ENCODE peak calls at places on chromosomes 7 and 10, in eight cellular contexts. One of them, this sample, is unnamed. For H3K36me3, the result is how much of the 10 kb centered on the place peaks cover.

GRCh38 chr7:43513236-43513635 is 69.7 kb upstream of the STK17A start:
- DNase-seq in ovary: no peak
- DNase-seq in fibroblast of lung: peak
- DNase-seq in neuronal stem cell: no peak
- DNase-seq in lung: no peak
- DNase-seq in esophagus squamous epithelium: no peak
- DNase-seq in cardiac muscle cell: peak
- DNase-seq in mesendoderm: no peak
- DNase-seq in this sample: no peak

GRCh38 chr10:124674768-124675222 is 69.4 kb downstream of the FAM53B start:
- DNase-seq in cardiac muscle cell: no peak
- DNase-seq in fibroblast of lung: no peak
- DNase-seq in mesendoderm: no peak
- DNase-seq in ovary: no peak
- DNase-seq in esophagus squamous epithelium: no peak
- DNase-seq in neuronal stem cell: no peak
- DNase-seq in lung: peak
- DNase-seq in this sample: no peak

GRCh38 chr10:126959431-126959830 is 54.2 kb downstream of the DOCK1 start:
- DNase-seq in mesendoderm: peak
- DNase-seq in esophagus squamous epithelium: no peak
- DNase-seq in fibroblast of lung: no peak
- DNase-seq in cardiac muscle cell: no peak
- DNase-seq in ovary: no peak
- DNase-seq in lung: no peak
- DNase-seq in neuronal stem cell: no peak
- DNase-seq in this sample: no peak

GRCh38 chr10:37681617-37681999 is 175.8 kb downstream of the ZNF248 start:
- DNase-seq in fibroblast of lung: no peak
- DNase-seq in esophagus squamous epithelium: no peak
- DNase-seq in lung: no peak
- DNase-seq in ovary: no peak
- DNase-seq in mesendoderm: no peak
- DNase-seq in cardiac muscle cell: no peak
- DNase-seq in neuronal stem cell: no peak
- DNase-seq in this sample: no peak

GRCh38 chr7:37056256-37056655 is 332.0 kb upstream of the AOAH start:
- DNase-seq in ovary: no peak
- DNase-seq in cardiac muscle cell: no peak
- DNase-seq in esophagus squamous epithelium: no peak
- DNase-seq in fibroblast of lung: no peak
- DNase-seq in neuronal stem cell: no peak
- DNase-seq in mesendoderm: no peak
- DNase-seq in lung: no peak
- DNase-seq in this sample: no peak

GRCh38 chr10:127550861-127551260 is 1.8 kb downstream of the NPS start:
- DNase-seq in neuronal stem cell: no peak
- DNase-seq in esophagus squamous epithelium: no peak
- DNase-seq in fibroblast of lung: peak
- DNase-seq in ovary: no peak
- DNase-seq in mesendoderm: no peak
- DNase-seq in lung: no peak
- DNase-seq in cardiac muscle cell: no peak
- DNase-seq in this sample: no peak

GRCh38 chr10:5434017-5434753 is 21.8 kb downstream of the NET1 start:
- DNase-seq in ovary: no peak
- DNase-seq in esophagus squamous epithelium: no peak
- DNase-seq in neuronal stem cell: no peak
- DNase-seq in mesendoderm: peak
- DNase-seq in lung: no peak
- DNase-seq in cardiac muscle cell: peak
- DNase-seq in fibroblast of lung: peak
- DNase-seq in this sample: no peak

GRCh38 chr7:66255533-66256100 is 50.5 kb downstream of the TPST1 start:
- DNase-seq in fibroblast of lung: peak
- DNase-seq in esophagus squamous epithelium: no peak
- DNase-seq in mesendoderm: no peak
- DNase-seq in lung: no peak
- DNase-seq in cardiac muscle cell: peak
- DNase-seq in neuronal stem cell: no peak
- DNase-seq in ovary: no peak
- DNase-seq in this sample: no peak

GRCh38 chr7:80918406-80918805 is 445 bp downstream of the SEMA3C start:
- DNase-seq in lung: no peak
- DNase-seq in esophagus squamous epithelium: no peak
- DNase-seq in mesendoderm: peak
- DNase-seq in cardiac muscle cell: peak
- DNase-seq in neuronal stem cell: peak
- DNase-seq in fibroblast of lung: no peak
- DNase-seq in ovary: no peak
- DNase-seq in this sample: no peak

GRCh38 chr7:143887078-143887477 is 14.9 kb downstream of the TCAF1 start:
- DNase-seq in lung: no peak
- DNase-seq in cardiac muscle cell: no peak
- DNase-seq in fibroblast of lung: no peak
- DNase-seq in neuronal stem cell: no peak
- DNase-seq in mesendoderm: no peak
- DNase-seq in esophagus squamous epithelium: no peak
- DNase-seq in ovary: no peak
- DNase-seq in this sample: no peak

GRCh38 chr7:150374472-150374871 is 4.7 kb upstream of the ZNF775 start:
- DNase-seq in mesendoderm: peak
- DNase-seq in cardiac muscle cell: no peak
- DNase-seq in fibroblast of lung: no peak
- DNase-seq in esophagus squamous epithelium: no peak
- DNase-seq in lung: no peak
- DNase-seq in ovary: no peak
- DNase-seq in neuronal stem cell: no peak
- DNase-seq in this sample: no peak

GRCh38 chr7:150371996-150372270 is 3.3 kb downstream of the REPIN1 start:
- DNase-seq in esophagus squamous epithelium: no peak
- DNase-seq in lung: no peak
- DNase-seq in cardiac muscle cell: no peak
- DNase-seq in mesendoderm: no peak
- DNase-seq in ovary: no peak
- DNase-seq in neuronal stem cell: no peak
- DNase-seq in fibroblast of lung: no peak
- DNase-seq in this sample: no peak

GRCh38 chr7:150374026-150374425 is 5.1 kb upstream of the ZNF775 start:
- DNase-seq in esophagus squamous epithelium: no peak
- DNase-seq in lung: no peak
- DNase-seq in neuronal stem cell: no peak
- DNase-seq in cardiac muscle cell: no peak
- DNase-seq in ovary: no peak
- DNase-seq in fibroblast of lung: no peak
- DNase-seq in mesendoderm: no peak
- DNase-seq in this sample: no peak

GRCh38 chr7:150372271-150373048 is 3.8 kb downstream of the REPIN1 start:
- DNase-seq in lung: no peak
- DNase-seq in neuronal stem cell: no peak
- DNase-seq in fibroblast of lung: no peak
- DNase-seq in mesendoderm: no peak
- DNase-seq in cardiac muscle cell: no peak
- DNase-seq in ovary: no peak
- DNase-seq in esophagus squamous epithelium: no peak
- DNase-seq in this sample: no peak

DNA sequence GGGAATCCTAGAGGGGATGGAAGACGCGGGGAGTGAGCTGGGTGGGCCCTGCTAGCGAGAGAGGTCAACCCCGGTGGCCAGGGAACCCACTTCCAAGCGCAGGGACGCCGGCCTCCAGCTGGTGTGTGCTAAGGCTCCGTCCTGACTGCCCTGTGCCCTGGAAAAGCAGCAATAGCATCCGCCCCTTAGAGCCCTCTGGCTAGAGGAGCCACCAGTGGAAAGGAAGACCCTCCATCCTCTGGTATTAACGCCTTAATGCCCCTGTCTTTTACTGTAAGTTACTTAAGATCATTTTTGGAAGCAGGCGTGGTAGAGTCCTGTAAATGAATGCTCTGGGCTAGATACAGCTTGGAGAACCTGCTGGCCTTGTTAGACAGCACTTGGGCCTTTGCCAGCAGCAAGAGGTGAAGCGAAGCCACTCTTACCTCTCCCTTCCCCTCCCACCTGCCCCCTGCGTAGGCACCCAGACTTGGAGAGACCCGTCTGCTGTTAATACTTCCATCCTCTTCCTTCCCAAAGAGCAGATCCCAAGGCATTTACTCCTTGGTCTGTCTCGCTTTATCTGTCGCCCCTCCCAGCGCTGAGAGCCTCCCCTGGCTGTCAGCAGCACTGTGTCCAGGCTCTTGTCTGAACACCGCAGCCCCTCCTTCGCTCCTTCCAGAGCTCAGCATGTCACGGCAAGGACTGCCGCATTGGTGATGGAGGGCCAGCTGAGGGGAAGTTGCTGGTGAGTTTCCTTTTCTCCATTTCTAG is 4.6 kb downstream of the REPIN1 start:
- DNase-seq in neuronal stem cell: no peak
- DNase-seq in esophagus squamous epithelium: no peak
- DNase-seq in mesendoderm: peak
- DNase-seq in ovary: no peak
- DNase-seq in lung: no peak
- DNase-seq in cardiac muscle cell: no peak
- DNase-seq in fibroblast of lung: no peak
- DNase-seq in this sample: no peak
- H3K36me3 ChIP-seq in neuronal stem cell: under half
- H3K36me3 ChIP-seq in esophagus squamous epithelium: under half
- H3K36me3 ChIP-seq in mesendoderm: under half
- H3K36me3 ChIP-seq in ovary: under half
- H3K36me3 ChIP-seq in lung: under half
- H3K36me3 ChIP-seq in cardiac muscle cell: under half
- H3K36me3 ChIP-seq in fibroblast of lung: under half
- H3K36me3 ChIP-seq in this sample: under half

DNA sequence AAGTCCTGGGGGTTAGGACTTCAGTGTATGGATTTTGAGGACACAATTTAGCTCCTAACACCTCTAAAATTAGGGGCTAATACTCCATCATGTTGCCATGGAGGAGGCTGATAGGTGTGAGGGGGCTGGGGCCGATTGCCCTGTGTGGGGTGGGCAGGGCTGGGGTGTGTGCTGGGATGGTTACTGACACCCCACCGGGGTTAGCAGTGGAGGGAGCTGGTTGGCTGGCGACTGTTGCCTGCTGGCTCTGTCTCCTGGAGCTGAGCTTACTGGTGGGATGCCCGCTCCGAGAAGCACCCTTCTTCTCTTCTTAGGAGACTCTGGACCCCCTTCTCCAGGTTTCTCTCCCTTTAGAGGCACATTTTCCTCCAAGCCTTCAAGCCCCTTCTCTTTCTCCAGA is 22.2 kb upstream of the SH2D4B start:
- DNase-seq in esophagus squamous epithelium: no peak
- DNase-seq in lung: no peak
- DNase-seq in cardiac muscle cell: no peak
- DNase-seq in neuronal stem cell: no peak
- DNase-seq in mesendoderm: no peak
- DNase-seq in fibroblast of lung: no peak
- DNase-seq in ovary: no peak
- DNase-seq in this sample: no peak
- H3K36me3 ChIP-seq in esophagus squamous epithelium: half or more
- H3K36me3 ChIP-seq in lung: half or more
- H3K36me3 ChIP-seq in cardiac muscle cell: under half
- H3K36me3 ChIP-seq in neuronal stem cell: half or more
- H3K36me3 ChIP-seq in mesendoderm: under half
- H3K36me3 ChIP-seq in fibroblast of lung: under half
- H3K36me3 ChIP-seq in ovary: under half
- H3K36me3 ChIP-seq in this sample: under half

DNA sequence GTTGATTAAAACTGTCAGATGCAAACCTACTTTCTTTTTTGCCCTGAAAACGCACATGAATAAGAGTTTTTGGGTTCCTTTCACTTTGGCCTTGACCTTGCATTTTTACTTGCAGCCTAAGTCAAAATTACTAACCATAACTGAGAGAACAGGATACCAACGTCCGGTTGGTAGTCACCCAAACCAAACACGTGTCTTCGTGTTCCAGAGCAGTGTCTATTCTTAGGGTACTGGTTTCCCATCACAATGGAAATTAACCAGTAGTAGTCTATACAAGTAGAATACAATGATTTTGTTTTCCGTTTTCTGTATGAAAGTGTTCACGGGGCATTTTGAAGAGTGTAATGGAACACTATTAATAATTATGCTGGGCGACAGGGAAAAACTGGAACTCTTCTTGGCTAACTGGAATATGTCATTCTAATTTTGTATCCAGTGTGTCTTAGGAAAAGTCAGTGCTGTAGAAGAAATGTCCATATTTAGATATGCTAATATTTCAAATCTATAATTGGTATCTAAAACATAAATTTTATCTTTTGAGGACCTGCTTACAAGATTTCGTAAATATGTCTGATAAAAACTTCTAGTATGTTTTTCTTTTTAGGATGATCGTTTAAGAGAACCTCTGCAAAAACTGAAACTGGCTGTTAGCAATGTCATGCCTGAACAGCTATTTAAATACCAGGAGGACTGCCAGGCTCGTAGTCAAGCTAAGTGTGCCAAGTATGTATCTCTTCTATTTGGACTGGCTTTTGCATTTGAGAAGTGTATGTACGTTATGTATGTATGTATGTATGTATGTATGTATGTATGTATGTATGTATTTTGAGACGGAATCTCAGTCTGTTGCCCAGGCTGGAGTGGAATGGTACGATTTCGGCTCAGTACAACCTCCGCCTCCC is 40.9 kb downstream of the UBN2 start:
- DNase-seq in mesendoderm: no peak
- DNase-seq in fibroblast of lung: no peak
- DNase-seq in lung: no peak
- DNase-seq in neuronal stem cell: no peak
- DNase-seq in cardiac muscle cell: no peak
- DNase-seq in esophagus squamous epithelium: no peak
- DNase-seq in ovary: no peak
- DNase-seq in this sample: no peak
- H3K36me3 ChIP-seq in mesendoderm: under half
- H3K36me3 ChIP-seq in fibroblast of lung: under half
- H3K36me3 ChIP-seq in lung: under half
- H3K36me3 ChIP-seq in neuronal stem cell: under half
- H3K36me3 ChIP-seq in cardiac muscle cell: half or more
- H3K36me3 ChIP-seq in esophagus squamous epithelium: under half
- H3K36me3 ChIP-seq in ovary: under half
- H3K36me3 ChIP-seq in this sample: under half

DNA sequence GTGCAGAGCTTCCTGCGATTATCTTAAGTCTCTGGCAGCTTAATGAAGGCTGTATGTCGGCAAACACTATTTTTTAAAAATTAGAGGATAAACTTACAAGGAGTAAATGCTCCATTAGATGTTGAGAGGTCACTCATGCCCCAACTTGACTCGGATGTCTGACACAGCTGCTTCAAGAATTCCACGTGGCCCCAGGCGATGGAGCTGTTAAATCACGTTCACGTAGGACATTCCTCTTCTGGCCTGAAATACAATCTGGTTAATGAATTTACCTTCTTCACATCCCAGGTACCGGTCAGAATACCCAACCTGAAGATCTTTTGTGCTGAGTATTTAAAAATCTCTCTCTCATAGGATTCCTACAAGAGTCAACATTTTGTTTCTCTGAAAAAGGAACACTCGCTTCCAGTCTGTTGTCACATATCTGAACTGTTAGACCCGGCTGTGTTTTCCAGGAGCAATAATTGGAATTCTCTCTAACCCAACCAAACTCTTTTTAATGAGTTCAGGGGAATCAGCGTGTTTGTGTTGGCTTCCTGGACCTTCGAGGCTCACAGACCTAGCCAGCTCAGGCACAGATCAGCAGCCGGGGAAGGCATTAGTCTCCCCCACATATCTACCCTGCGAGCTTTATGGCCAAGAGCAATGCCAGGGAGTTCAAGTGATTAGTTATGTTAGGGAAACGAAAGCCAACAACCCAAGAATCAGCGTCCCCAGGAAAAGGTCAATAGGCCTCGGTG is 285.0 kb downstream of the FGFR2 start:
- DNase-seq in lung: no peak
- DNase-seq in mesendoderm: peak
- DNase-seq in esophagus squamous epithelium: no peak
- DNase-seq in cardiac muscle cell: peak
- DNase-seq in neuronal stem cell: no peak
- DNase-seq in ovary: peak
- DNase-seq in fibroblast of lung: no peak
- DNase-seq in this sample: no peak
- H3K36me3 ChIP-seq in lung: under half
- H3K36me3 ChIP-seq in mesendoderm: under half
- H3K36me3 ChIP-seq in esophagus squamous epithelium: under half
- H3K36me3 ChIP-seq in cardiac muscle cell: under half
- H3K36me3 ChIP-seq in neuronal stem cell: under half
- H3K36me3 ChIP-seq in ovary: under half
- H3K36me3 ChIP-seq in fibroblast of lung: under half
- H3K36me3 ChIP-seq in this sample: under half

This sample was measured in GM06990.